ENCODE peak calls at places on chromosomes 12 and 14, in six cellular contexts. H is fibroblast of villous mesenchyme; E is gastrocnemius medialis; D is lung; L is cerebellar cortex; C is stimulated activated CD8-positive, alpha-beta memory T cell treated with anti-CD3 and anti-CD28 coated beads, Interleukin-12 subunit alpha, Interleukin-12 subunit beta, amount 100 ng/mL, for 1 hour. R is an unnamed sample.

GRCh38 chr12:117076410-117077372 is 22.5 kb downstream of the TESC start:
- DNase-seq in H (peak), D (no peak), E (no peak), L (no peak), C (no peak), R (peak)

GRCh38 chr12:124556896-124557501 is 10.4 kb downstream of the NCOR2 start:
- DNase-seq in E (no peak), C (no peak), H (peak), L (no peak), D (no peak), R (no peak)

GRCh38 chr12:106174876-106175275 is 36.1 kb upstream of the NUAK1 start:
- DNase-seq in D (no peak), L (no peak), H (no peak), E (no peak), C (no peak), R (no peak)

GRCh38 chr12:28050606-28051005 is 78.1 kb upstream of the PTHLH start:
- DNase-seq in D (no peak), L (no peak), E (no peak), H (no peak), C (no peak), R (no peak)

GRCh38 chr12:11836282-11836963 is 186.9 kb downstream of the ETV6 start:
- DNase-seq in D (peak), L (no peak), E (peak), C (no peak), H (no peak), R (no peak)

GRCh38 chr12:12717586-12718381 is 616 bp downstream of the CDKN1B start:
- DNase-seq in E (peak), L (no peak), H (peak), C (no peak), D (no peak), R (no peak)

GRCh38 chr12:120199595-120200306 is 1.2 kb downstream of the RPLP0 start:
- DNase-seq in L (no peak), C (no peak), E (peak), D (no peak), H (peak), R (peak)

GRCh38 chr12:90851800-90852718 is 102.9 kb downstream of the CCER1 start:
- DNase-seq in E (no peak), C (no peak), L (no peak), D (no peak), H (no peak), R (no peak)

GRCh38 chr14:25009891-25010290 is 40.1 kb downstream of the STXBP6 start:
- DNase-seq in H (peak), L (no peak), D (no peak), C (no peak), E (no peak), R (peak)

GRCh38 chr12:131413006-131413405 is 297.9 kb upstream of the SFSWAP start:
- DNase-seq in D (no peak), L (no peak), C (no peak), E (no peak), H (no peak), R (no peak)

GRCh38 chr14:48429512-48429911 is 754.1 kb upstream of the MDGA2 start:
- DNase-seq in H (no peak), C (no peak), D (no peak), E (no peak), L (no peak), R (no peak)

GRCh38 chr14:102226356-102227125 is 78.4 kb downstream of the MOK start:
- DNase-seq in L (no peak), E (no peak), H (no peak), D (no peak), C (no peak), R (no peak)

GRCh38 chr14:104352493-104353220 is 214.3 kb downstream of the KIF26A start:
- DNase-seq in H (no peak), D (no peak), C (no peak), E (peak), L (no peak), R (no peak)

GRCh38 chr14:54781936-54782802 is 120.5 kb downstream of the GCH1 start:
- DNase-seq in D (no peak), C (no peak), L (peak), H (no peak), E (no peak), R (no peak)

GRCh38 chr12:100017056-100017455 is 32.3 kb upstream of the ANKS1B start:
- DNase-seq in C (no peak), L (no peak), D (no peak), E (no peak), H (no peak), R (no peak)

GRCh38 chr12:43937947-43938346 is 102.1 kb downstream of the TMEM117 start:
- DNase-seq in H (peak), C (no peak), D (no peak), L (no peak), E (no peak), R (peak)

R was measured in RPMI7951.